ENCODE peak calls at places on chromosomes 16 and 17, in seven cellular contexts. One of them, this sample, is unnamed.

GRCh38 chr16:21247376-21247775 is 13.9 kb downstream of the ANKS4B start:
- DNase-seq in A549: no peak
- DNase-seq in SK-N-SH: no peak
- DNase-seq in H1: no peak
- DNase-seq in K562: no peak
- DNase-seq in HepG2: no peak
- DNase-seq in IMR-90: no peak
- DNase-seq in this sample: no peak

GRCh38 chr16:23578096-23578830 is 17.9 kb downstream of the NDUFAB1 start:
- DNase-seq in K562: no peak
- DNase-seq in HepG2: no peak
- DNase-seq in IMR-90: peak
- DNase-seq in A549: no peak
- DNase-seq in SK-N-SH: no peak
- DNase-seq in H1: no peak
- DNase-seq in this sample: no peak

GRCh38 chr16:18788828-18789514 is 1.2 kb downstream of the RPS15A start:
- DNase-seq in IMR-90: no peak
- DNase-seq in A549: no peak
- DNase-seq in H1: no peak
- DNase-seq in K562: no peak
- DNase-seq in SK-N-SH: no peak
- DNase-seq in HepG2: no peak
- DNase-seq in this sample: no peak

GRCh38 chr16:88045820-88046303 is 94.6 kb downstream of the BANP start:
- DNase-seq in K562: no peak
- DNase-seq in IMR-90: no peak
- DNase-seq in H1: no peak
- DNase-seq in SK-N-SH: no peak
- DNase-seq in A549: no peak
- DNase-seq in HepG2: no peak
- DNase-seq in this sample: no peak

GRCh38 chr16:86300746-86301480 is 209.4 kb upstream of the FOXF1 start:
- DNase-seq in H1: no peak
- DNase-seq in SK-N-SH: no peak
- DNase-seq in HepG2: no peak
- DNase-seq in IMR-90: peak
- DNase-seq in K562: peak
- DNase-seq in A549: no peak
- DNase-seq in this sample: peak

GRCh38 chr17:39579318-39580081 is 28.2 kb downstream of the NEUROD2 start:
- DNase-seq in HepG2: no peak
- DNase-seq in A549: no peak
- DNase-seq in IMR-90: no peak
- DNase-seq in K562: no peak
- DNase-seq in SK-N-SH: no peak
- DNase-seq in H1: peak
- DNase-seq in this sample: peak

GRCh38 chr17:49748223-49748622 is 15.7 kb downstream of the FAM117A start:
- DNase-seq in K562: no peak
- DNase-seq in SK-N-SH: no peak
- DNase-seq in H1: no peak
- DNase-seq in A549: no peak
- DNase-seq in IMR-90: no peak
- DNase-seq in HepG2: no peak
- DNase-seq in this sample: no peak

GRCh38 chr17:49101054-49101534 is 31.5 kb upstream of the B4GALNT2 start:
- DNase-seq in SK-N-SH: no peak
- DNase-seq in HepG2: no peak
- DNase-seq in K562: no peak
- DNase-seq in A549: no peak
- DNase-seq in IMR-90: peak
- DNase-seq in H1: no peak
- DNase-seq in this sample: no peak

GRCh38 chr16:30875881-30876791 is 17.7 kb downstream of the BCL7C start:
- DNase-seq in SK-N-SH: peak
- DNase-seq in H1: no peak
- DNase-seq in IMR-90: peak
- DNase-seq in K562: no peak
- DNase-seq in HepG2: no peak
- DNase-seq in A549: no peak
- DNase-seq in this sample: no peak

GRCh38 chr16:11308493-11309283 is 27.6 kb upstream of the PRM1 start:
- DNase-seq in IMR-90: no peak
- DNase-seq in SK-N-SH: no peak
- DNase-seq in A549: no peak
- DNase-seq in K562: peak
- DNase-seq in HepG2: peak
- DNase-seq in H1: no peak
- DNase-seq in this sample: peak

GRCh38 chr16:13756411-13756810 is 163.5 kb upstream of the ERCC4 start:
- DNase-seq in A549: no peak
- DNase-seq in K562: no peak
- DNase-seq in HepG2: no peak
- DNase-seq in IMR-90: no peak
- DNase-seq in H1: no peak
- DNase-seq in SK-N-SH: no peak
- DNase-seq in this sample: no peak

GRCh38 chr17:55451203-55451641 is 29.6 kb upstream of the MMD start:
- DNase-seq in HepG2: no peak
- DNase-seq in H1: no peak
- DNase-seq in K562: peak
- DNase-seq in IMR-90: peak
- DNase-seq in A549: no peak
- DNase-seq in SK-N-SH: no peak
- DNase-seq in this sample: no peak

GRCh38 chr17:50129303-50129945 is 536 bp downstream of the SAMD14 start:
- DNase-seq in H1: no peak
- DNase-seq in SK-N-SH: peak
- DNase-seq in A549: no peak
- DNase-seq in HepG2: no peak
- DNase-seq in IMR-90: peak
- DNase-seq in K562: no peak
- DNase-seq in this sample: no peak

GRCh38 chr16:31868701-31869167 is 4.9 kb upstream of the ZNF267 start:
- DNase-seq in SK-N-SH: peak
- DNase-seq in A549: peak
- DNase-seq in H1: peak
- DNase-seq in HepG2: peak
- DNase-seq in IMR-90: peak
- DNase-seq in K562: peak
- DNase-seq in this sample: peak

GRCh38 chr17:30234296-30234695 is 1.2 kb downstream of the SLC6A4 start:
- DNase-seq in H1: no peak
- DNase-seq in A549: no peak
- DNase-seq in IMR-90: no peak
- DNase-seq in HepG2: no peak
- DNase-seq in K562: no peak
- DNase-seq in SK-N-SH: no peak
- DNase-seq in this sample: no peak

GRCh38 chr16:23145608-23146007 is 3.6 kb downstream of the USP31 start:
- DNase-seq in H1: no peak
- DNase-seq in K562: no peak
- DNase-seq in IMR-90: peak
- DNase-seq in A549: no peak
- DNase-seq in SK-N-SH: no peak
- DNase-seq in HepG2: no peak
- DNase-seq in this sample: no peak

GRCh38 chr17:12463102-12463501 is 202.6 kb upstream of the MYOCD start:
- DNase-seq in IMR-90: peak
- DNase-seq in A549: no peak
- DNase-seq in HepG2: no peak
- DNase-seq in H1: no peak
- DNase-seq in SK-N-SH: no peak
- DNase-seq in K562: no peak
- DNase-seq in this sample: no peak

GRCh38 chr17:37507108-37507507 is 17.4 kb downstream of the DUSP14 start:
- DNase-seq in HepG2: no peak
- DNase-seq in H1: no peak
- DNase-seq in K562: no peak
- DNase-seq in SK-N-SH: peak
- DNase-seq in A549: no peak
- DNase-seq in IMR-90: no peak
- DNase-seq in this sample: no peak

GRCh38 chr16:55502801-55503366 is 6.0 kb upstream of the LPCAT2 start:
- DNase-seq in IMR-90: peak
- DNase-seq in H1: no peak
- DNase-seq in A549: no peak
- DNase-seq in K562: no peak
- DNase-seq in HepG2: peak
- DNase-seq in SK-N-SH: peak
- DNase-seq in this sample: no peak
- TF ChIP-seq USF2 in IMR-90: no peak
- TF ChIP-seq USF2 in H1: no peak
- TF ChIP-seq USF2 in A549: no peak
- TF ChIP-seq USF2 in K562: no peak
- TF ChIP-seq USF2 in HepG2: no peak
- TF ChIP-seq USF2 in SK-N-SH: no peak
- TF ChIP-seq USF2 in this sample: no peak

GRCh38 chr16:48969611-48970010 is 312.0 kb downstream of the CBLN1 start:
- DNase-seq in SK-N-SH: no peak
- DNase-seq in IMR-90: no peak
- DNase-seq in H1: no peak
- DNase-seq in A549: no peak
- DNase-seq in HepG2: no peak
- DNase-seq in K562: no peak
- DNase-seq in this sample: no peak
- TF ChIP-seq USF2 in SK-N-SH: no peak
- TF ChIP-seq USF2 in IMR-90: no peak
- TF ChIP-seq USF2 in H1: no peak
- TF ChIP-seq USF2 in A549: no peak
- TF ChIP-seq USF2 in HepG2: no peak
- TF ChIP-seq USF2 in K562: no peak
- TF ChIP-seq USF2 in this sample: no peak

GRCh38 chr16:50303605-50304466 is 37.5 kb downstream of the ADCY7 start:
- DNase-seq in IMR-90: peak
- DNase-seq in K562: no peak
- DNase-seq in A549: no peak
- DNase-seq in H1: peak
- DNase-seq in SK-N-SH: peak
- DNase-seq in HepG2: peak
- DNase-seq in this sample: no peak
- TF ChIP-seq USF2 in IMR-90: peak
- TF ChIP-seq USF2 in K562: no peak
- TF ChIP-seq USF2 in A549: no peak
- TF ChIP-seq USF2 in H1: no peak
- TF ChIP-seq USF2 in SK-N-SH: no peak
- TF ChIP-seq USF2 in HepG2: no peak
- TF ChIP-seq USF2 in this sample: no peak

GRCh38 chr16:75624921-75625334 is 1.8 kb upstream of the ADAT1 start:
- DNase-seq in SK-N-SH: no peak
- DNase-seq in H1: no peak
- DNase-seq in K562: peak
- DNase-seq in IMR-90: peak
- DNase-seq in A549: peak
- DNase-seq in HepG2: peak
- DNase-seq in this sample: no peak

GRCh38 chr16:75622762-75623605 is at the start of gene ADAT1:
- DNase-seq in A549: peak
- DNase-seq in H1: peak
- DNase-seq in HepG2: peak
- DNase-seq in SK-N-SH: peak
- DNase-seq in IMR-90: peak
- DNase-seq in K562: peak
- DNase-seq in this sample: peak

GRCh38 chr16:75618782-75619181 is 4.3 kb downstream of the ADAT1 start:
- DNase-seq in HepG2: no peak
- DNase-seq in SK-N-SH: no peak
- DNase-seq in H1: no peak
- DNase-seq in K562: no peak
- DNase-seq in A549: no peak
- DNase-seq in IMR-90: no peak
- DNase-seq in this sample: no peak

GRCh38 chr16:75620326-75621169 is 2.5 kb downstream of the ADAT1 start:
- DNase-seq in IMR-90: no peak
- DNase-seq in HepG2: no peak
- DNase-seq in SK-N-SH: no peak
- DNase-seq in K562: peak
- DNase-seq in H1: no peak
- DNase-seq in A549: no peak
- DNase-seq in this sample: no peak

GRCh38 chr16:75621170-75621477 is 2.0 kb downstream of the ADAT1 start:
- DNase-seq in K562: peak
- DNase-seq in IMR-90: peak
- DNase-seq in H1: no peak
- DNase-seq in HepG2: peak
- DNase-seq in A549: peak
- DNase-seq in SK-N-SH: peak
- DNase-seq in this sample: no peak
- TF ChIP-seq USF2 in K562: no peak
- TF ChIP-seq USF2 in IMR-90: no peak
- TF ChIP-seq USF2 in H1: no peak
- TF ChIP-seq USF2 in HepG2: no peak
- TF ChIP-seq USF2 in A549: no peak
- TF ChIP-seq USF2 in SK-N-SH: no peak
- TF ChIP-seq USF2 in this sample: no peak

GRCh38 chr16:75322706-75323105 is 71.3 kb upstream of the BCAR1 start:
- DNase-seq in A549: no peak
- DNase-seq in K562: no peak
- DNase-seq in H1: no peak
- DNase-seq in SK-N-SH: no peak
- DNase-seq in IMR-90: peak
- DNase-seq in HepG2: no peak
- DNase-seq in this sample: no peak
- TF ChIP-seq USF2 in A549: no peak
- TF ChIP-seq USF2 in K562: no peak
- TF ChIP-seq USF2 in H1: no peak
- TF ChIP-seq USF2 in SK-N-SH: no peak
- TF ChIP-seq USF2 in IMR-90: no peak
- TF ChIP-seq USF2 in HepG2: no peak
- TF ChIP-seq USF2 in this sample: no peak

DNA sequence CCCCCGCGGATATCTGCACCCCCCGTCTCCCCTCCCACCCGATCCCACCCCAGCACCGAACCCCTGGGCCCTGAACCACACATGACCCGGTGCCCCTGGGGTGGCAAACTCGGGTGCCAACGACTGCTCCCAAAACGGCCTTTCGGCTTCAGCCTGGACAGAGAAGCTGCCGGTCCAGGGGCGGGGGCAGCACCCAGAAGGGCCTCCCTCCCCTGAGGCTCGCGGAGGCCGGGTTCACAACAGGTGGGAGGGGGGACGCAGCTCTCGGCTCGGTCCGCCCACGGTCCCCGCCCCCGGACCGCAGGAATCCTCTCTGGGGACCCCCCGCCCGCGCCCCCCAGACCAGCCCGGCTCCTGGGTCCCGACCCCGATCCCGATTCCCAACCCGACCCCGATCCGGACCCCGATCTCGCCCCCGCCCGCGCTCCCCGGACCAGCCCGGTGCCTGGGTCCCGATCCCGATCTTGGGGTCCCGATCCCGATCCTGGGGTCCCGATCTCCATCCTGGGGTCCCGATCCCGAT is 608 bp downstream of the ABR start:
- DNase-seq in A549: no peak
- DNase-seq in H1: no peak
- DNase-seq in IMR-90: no peak
- DNase-seq in SK-N-SH: peak
- DNase-seq in HepG2: no peak
- DNase-seq in K562: no peak
- DNase-seq in this sample: no peak
- TF ChIP-seq USF2 in A549: no peak
- TF ChIP-seq USF2 in H1: no peak
- TF ChIP-seq USF2 in IMR-90: no peak
- TF ChIP-seq USF2 in SK-N-SH: no peak
- TF ChIP-seq USF2 in HepG2: no peak
- TF ChIP-seq USF2 in K562: no peak
- TF ChIP-seq USF2 in this sample: peak

This sample was measured in WTC11.